ENCODE peak calls at places on chromosome 19, in five cellular contexts. Q, C, R, D and N are unnamed samples.

GRCh38 chr19:42693760-42694350 is 46.4 kb downstream of the PSG3 start:
- DNase-seq in Q (peak; percentile 36), C (no peak), R (no peak), D (no peak), N (peak; percentile 83)

GRCh38 chr19:10095948-10096614 is 6.4 kb downstream of the ANGPTL6 start:
- DNase-seq in Q (peak; percentile 92), C (peak; percentile 84), R (peak; percentile 67), D (peak; percentile 77), N (peak; percentile 100)

GRCh38 chr19:30227071-30227621 is 145.0 kb upstream of the ZNF536 start:
- DNase-seq in Q (peak; percentile 43), C (no peak), R (no peak), D (no peak), N (no peak)

GRCh38 chr19:10565028-10565566 is 713 bp downstream of the KRI1 start:
- DNase-seq in Q (peak; percentile 50), C (peak; percentile 39), R (peak; percentile 40), D (peak; percentile 44), N (peak; percentile 82)

GRCh38 chr19:38340927-38341326 is 5.3 kb downstream of the CATSPERG start:
- DNase-seq in Q (no peak), C (no peak), R (no peak), D (no peak), N (no peak)

GRCh38 chr19:53094749-53095575 is 8.3 kb downstream of the ZNF160 start:
- DNase-seq in Q (no peak), C (no peak), R (no peak), D (no peak), N (no peak)

GRCh38 chr19:13051581-13052165 is 51.0 kb downstream of the LYL1 start:
- DNase-seq in Q (peak; percentile 48), C (no peak), R (peak; percentile 50), D (no peak), N (no peak)

GRCh38 chr19:57701625-57702024 is 7.4 kb downstream of the ZNF154 start:
- DNase-seq in Q (no peak), C (no peak), R (no peak), D (no peak), N (no peak)

GRCh38 chr19:11480927-11481776 is at the start of gene ELAVL3:
- DNase-seq in Q (no peak), C (no peak), R (no peak), D (no peak), N (peak; percentile 27)

GRCh38 chr19:51136891-51137551 is 5.1 kb upstream of the SIGLEC7 start:
- DNase-seq in Q (no peak), C (no peak), R (peak; percentile 23), D (no peak), N (no peak)

GRCh38 chr19:31350693-31351211 is 1.5 kb upstream of the TSHZ3 start:
- DNase-seq in Q (peak; percentile 51), C (no peak), R (no peak), D (no peak), N (peak; percentile 89)

GRCh38 chr19:485583-486236 is 10.6 kb upstream of the MADCAM1 start:
- DNase-seq in Q (peak; percentile 90), C (no peak), R (peak; percentile 29), D (no peak), N (peak; percentile 64)

GRCh38 chr19:11130824-11131455 is 24.6 kb downstream of the SPC24 start:
- DNase-seq in Q (peak; percentile 93), C (peak; percentile 67), R (peak; percentile 86), D (peak; percentile 72), N (peak; percentile 87)

GRCh38 chr19:47006496-47006895 is 13.1 kb upstream of the NPAS1 start:
- DNase-seq in Q (no peak), C (no peak), R (no peak), D (no peak), N (no peak)

GRCh38 chr19:35381926-35382325 is 11.1 kb downstream of the GPR42 start:
- DNase-seq in Q (no peak), C (no peak), R (no peak), D (no peak), N (no peak)

GRCh38 chr19:28493881-28494280 is 719.1 kb downstream of the UQCRFS1 start:
- DNase-seq in Q (no peak), C (no peak), R (no peak), D (no peak), N (no peak)